ENCODE peak calls at places on chromosomes 13 and 19, in seven cellular contexts. One of them, this sample, is unnamed.
A peak's percentile ranks its signal among the peaks of the same experiment; 100 is the strongest.

GRCh38 chr19:33384983-33385382 is 11.5 kb downstream of the CEBPG start:
- DNase-seq in body of pancreas: no peak
- DNase-seq in esophagus squamous epithelium: no peak
- DNase-seq in GM12892: no peak
- DNase-seq in lower leg skin: no peak
- DNase-seq in uterus: no peak
- DNase-seq in IMR-90: no peak
- DNase-seq in this sample: no peak

GRCh38 chr13:113759525-113760137 is 605 bp downstream of the TMEM255B start:
- DNase-seq in body of pancreas: no peak
- DNase-seq in lower leg skin: peak; percentile 89
- DNase-seq in esophagus squamous epithelium: no peak
- DNase-seq in GM12892: no peak
- DNase-seq in uterus: peak; percentile 22
- DNase-seq in IMR-90: peak; percentile 9
- DNase-seq in this sample: no peak

GRCh38 chr13:39536906-39537305 is 66.1 kb downstream of the LHFPL6 start:
- DNase-seq in GM12892: no peak
- DNase-seq in uterus: no peak
- DNase-seq in lower leg skin: no peak
- DNase-seq in IMR-90: no peak
- DNase-seq in esophagus squamous epithelium: no peak
- DNase-seq in body of pancreas: no peak
- DNase-seq in this sample: no peak

GRCh38 chr13:24911135-24911524 is 147.2 kb downstream of the RNF17 start:
- DNase-seq in lower leg skin: no peak
- DNase-seq in esophagus squamous epithelium: no peak
- DNase-seq in IMR-90: peak; percentile 74
- DNase-seq in uterus: no peak
- DNase-seq in GM12892: no peak
- DNase-seq in body of pancreas: no peak
- DNase-seq in this sample: peak; percentile 73

GRCh38 chr13:108427355-108427754 is 157.8 kb downstream of the TNFSF13B start:
- DNase-seq in body of pancreas: no peak
- DNase-seq in GM12892: no peak
- DNase-seq in esophagus squamous epithelium: no peak
- DNase-seq in uterus: no peak
- DNase-seq in IMR-90: no peak
- DNase-seq in lower leg skin: no peak
- DNase-seq in this sample: no peak

GRCh38 chr13:44715287-44716224 is 139.4 kb upstream of the TSC22D1 start:
- DNase-seq in lower leg skin: peak; percentile 43
- DNase-seq in IMR-90: no peak
- DNase-seq in esophagus squamous epithelium: no peak
- DNase-seq in GM12892: no peak
- DNase-seq in body of pancreas: no peak
- DNase-seq in uterus: no peak
- DNase-seq in this sample: no peak

GRCh38 chr13:46469064-46469463 is 82.0 kb upstream of the RUBCNL start:
- DNase-seq in IMR-90: no peak
- DNase-seq in GM12892: no peak
- DNase-seq in esophagus squamous epithelium: no peak
- DNase-seq in uterus: no peak
- DNase-seq in body of pancreas: no peak
- DNase-seq in lower leg skin: no peak
- DNase-seq in this sample: no peak

GRCh38 chr13:59915252-59915651 is 248.5 kb downstream of the DIAPH3 start:
- DNase-seq in esophagus squamous epithelium: no peak
- DNase-seq in body of pancreas: no peak
- DNase-seq in lower leg skin: no peak
- DNase-seq in IMR-90: no peak
- DNase-seq in uterus: no peak
- DNase-seq in GM12892: no peak
- DNase-seq in this sample: no peak

GRCh38 chr13:20144141-20144850 is 16.6 kb downstream of the GJA3 start:
- DNase-seq in esophagus squamous epithelium: no peak
- DNase-seq in GM12892: no peak
- DNase-seq in lower leg skin: no peak
- DNase-seq in uterus: no peak
- DNase-seq in body of pancreas: no peak
- DNase-seq in IMR-90: no peak
- DNase-seq in this sample: no peak

GRCh38 chr13:112350300-112350699 is 25.9 kb upstream of the SPACA7 start:
- DNase-seq in lower leg skin: no peak
- DNase-seq in body of pancreas: no peak
- DNase-seq in uterus: no peak
- DNase-seq in esophagus squamous epithelium: no peak
- DNase-seq in GM12892: no peak
- DNase-seq in IMR-90: no peak
- DNase-seq in this sample: no peak

GRCh38 chr13:48175200-48175599 is 57.8 kb upstream of the ITM2B start:
- DNase-seq in IMR-90: no peak
- DNase-seq in GM12892: no peak
- DNase-seq in lower leg skin: no peak
- DNase-seq in esophagus squamous epithelium: no peak
- DNase-seq in body of pancreas: no peak
- DNase-seq in uterus: no peak
- DNase-seq in this sample: no peak

GRCh38 chr13:52127783-52128702 is 830 bp downstream of the NEK5 start:
- DNase-seq in uterus: peak; percentile 47
- DNase-seq in esophagus squamous epithelium: no peak
- DNase-seq in IMR-90: peak; percentile 53
- DNase-seq in GM12892: peak; percentile 34
- DNase-seq in lower leg skin: no peak
- DNase-seq in body of pancreas: peak; percentile 70
- DNase-seq in this sample: peak; percentile 79

GRCh38 chr13:25170554-25171107 is 1.5 kb downstream of the AMER2 start:
- DNase-seq in IMR-90: no peak
- DNase-seq in uterus: no peak
- DNase-seq in esophagus squamous epithelium: no peak
- DNase-seq in lower leg skin: no peak
- DNase-seq in GM12892: no peak
- DNase-seq in body of pancreas: no peak
- DNase-seq in this sample: no peak

GRCh38 chr13:33186851-33187250 is 98.7 kb downstream of the STARD13 start:
- DNase-seq in lower leg skin: no peak
- DNase-seq in IMR-90: peak; percentile 89
- DNase-seq in body of pancreas: no peak
- DNase-seq in GM12892: no peak
- DNase-seq in uterus: no peak
- DNase-seq in esophagus squamous epithelium: no peak
- DNase-seq in this sample: no peak

GRCh38 chr19:17902701-17903100 is 30.1 kb upstream of the CCDC124 start:
- DNase-seq in lower leg skin: no peak
- DNase-seq in GM12892: no peak
- DNase-seq in uterus: no peak
- DNase-seq in IMR-90: peak; percentile 50
- DNase-seq in esophagus squamous epithelium: no peak
- DNase-seq in body of pancreas: no peak
- DNase-seq in this sample: no peak

GRCh38 chr13:72390909-72391308 is 336.5 kb downstream of the MZT1 start:
- DNase-seq in esophagus squamous epithelium: no peak
- DNase-seq in IMR-90: no peak
- DNase-seq in body of pancreas: no peak
- DNase-seq in GM12892: no peak
- DNase-seq in uterus: no peak
- DNase-seq in lower leg skin: no peak
- DNase-seq in this sample: no peak

GRCh38 chr13:85095887-85096286 is 703.3 kb downstream of the SLITRK6 start:
- DNase-seq in esophagus squamous epithelium: no peak
- DNase-seq in uterus: no peak
- DNase-seq in lower leg skin: no peak
- DNase-seq in GM12892: no peak
- DNase-seq in body of pancreas: no peak
- DNase-seq in IMR-90: no peak
- DNase-seq in this sample: peak; percentile 51

GRCh38 chr19:1112254-1113208 is 8.7 kb downstream of the GPX4 start:
- DNase-seq in lower leg skin: no peak
- DNase-seq in body of pancreas: peak; percentile 51
- DNase-seq in esophagus squamous epithelium: no peak
- DNase-seq in GM12892: no peak
- DNase-seq in IMR-90: no peak
- DNase-seq in uterus: peak; percentile 72
- DNase-seq in this sample: no peak

DNA sequence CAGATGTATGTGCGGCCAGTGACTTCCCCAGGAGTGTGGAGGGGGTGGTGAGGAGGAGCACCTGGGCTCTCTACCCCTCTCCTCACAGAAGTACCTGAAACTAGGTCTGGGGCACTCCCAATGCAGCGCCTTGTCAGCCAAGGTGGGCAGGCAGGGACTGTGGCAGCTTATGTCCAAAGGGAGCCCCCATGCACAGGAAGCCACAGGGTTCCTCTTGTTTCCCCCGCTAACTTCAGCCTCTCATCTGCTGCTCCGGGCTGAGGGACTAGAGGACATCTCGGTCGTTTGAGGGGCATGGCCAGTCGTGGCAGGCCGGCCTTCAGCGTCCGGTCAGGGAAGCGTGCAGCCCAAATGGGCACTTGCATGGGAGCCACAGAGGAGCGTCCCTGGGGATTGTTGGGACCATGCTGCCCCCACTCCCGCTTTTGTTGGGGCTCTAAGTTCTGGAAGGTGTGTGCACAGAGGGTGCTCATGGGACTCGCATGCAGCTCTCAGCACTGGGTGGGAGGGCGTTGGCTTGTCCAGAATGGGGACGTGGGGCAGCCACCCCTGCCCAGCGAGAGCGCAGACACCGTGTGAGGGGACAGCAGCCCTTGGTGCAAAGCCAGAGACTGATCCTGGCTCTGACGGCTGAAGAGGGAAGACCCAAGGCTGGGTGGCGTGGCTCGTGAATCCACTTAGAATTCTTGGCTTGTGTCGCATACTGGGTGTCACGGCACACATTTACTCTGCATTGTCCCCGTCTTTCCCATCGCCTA is 16.6 kb upstream of the NPAS1 start:
- DNase-seq in lower leg skin: no peak
- DNase-seq in GM12892: no peak
- DNase-seq in esophagus squamous epithelium: no peak
- DNase-seq in body of pancreas: no peak
- DNase-seq in IMR-90: no peak
- DNase-seq in uterus: no peak
- DNase-seq in this sample: no peak
- TF ChIP-seq POLR2A in lower leg skin: no peak
- TF ChIP-seq POLR2A in GM12892: no peak
- TF ChIP-seq POLR2A in esophagus squamous epithelium: no peak
- TF ChIP-seq POLR2A in body of pancreas: no peak
- TF ChIP-seq POLR2A in IMR-90: no peak
- TF ChIP-seq POLR2A in uterus: no peak
- TF ChIP-seq POLR2A in this sample: no peak

GRCh38 chr19:48964205-48965032 is 690 bp upstream of the FTL start:
- DNase-seq in GM12892: no peak
- DNase-seq in esophagus squamous epithelium: no peak
- DNase-seq in body of pancreas: no peak
- DNase-seq in uterus: no peak
- DNase-seq in lower leg skin: no peak
- DNase-seq in IMR-90: peak; percentile 44
- DNase-seq in this sample: no peak
- TF ChIP-seq POLR2A in GM12892: no peak
- TF ChIP-seq POLR2A in esophagus squamous epithelium: no peak
- TF ChIP-seq POLR2A in body of pancreas: no peak
- TF ChIP-seq POLR2A in uterus: no peak
- TF ChIP-seq POLR2A in lower leg skin: no peak
- TF ChIP-seq POLR2A in IMR-90: no peak
- TF ChIP-seq POLR2A in this sample: peak; percentile 63

GRCh38 chr19:46232938-46233621 is 3.5 kb downstream of the IGFL1 start:
- DNase-seq in body of pancreas: no peak
- DNase-seq in esophagus squamous epithelium: no peak
- DNase-seq in lower leg skin: peak; percentile 72
- DNase-seq in uterus: no peak
- DNase-seq in GM12892: no peak
- DNase-seq in IMR-90: no peak
- DNase-seq in this sample: no peak
- TF ChIP-seq POLR2A in body of pancreas: no peak
- TF ChIP-seq POLR2A in esophagus squamous epithelium: no peak
- TF ChIP-seq POLR2A in lower leg skin: no peak
- TF ChIP-seq POLR2A in uterus: no peak
- TF ChIP-seq POLR2A in GM12892: no peak
- TF ChIP-seq POLR2A in IMR-90: no peak
- TF ChIP-seq POLR2A in this sample: no peak

GRCh38 chr19:41025871-41026270 is 34.8 kb downstream of the CYP2B6 start:
- DNase-seq in GM12892: no peak
- DNase-seq in IMR-90: no peak
- DNase-seq in esophagus squamous epithelium: no peak
- DNase-seq in uterus: no peak
- DNase-seq in lower leg skin: peak; percentile 61
- DNase-seq in body of pancreas: no peak
- DNase-seq in this sample: no peak

GRCh38 chr19:41031926-41032325 is 40.8 kb downstream of the CYP2B6 start:
- DNase-seq in lower leg skin: no peak
- DNase-seq in body of pancreas: no peak
- DNase-seq in esophagus squamous epithelium: no peak
- DNase-seq in GM12892: no peak
- DNase-seq in IMR-90: no peak
- DNase-seq in uterus: no peak
- DNase-seq in this sample: no peak

GRCh38 chr19:41030651-41031050 is 39.6 kb downstream of the CYP2B6 start:
- DNase-seq in esophagus squamous epithelium: no peak
- DNase-seq in lower leg skin: peak; percentile 10
- DNase-seq in uterus: no peak
- DNase-seq in GM12892: no peak
- DNase-seq in body of pancreas: no peak
- DNase-seq in IMR-90: no peak
- DNase-seq in this sample: no peak

GRCh38 chr19:41027273-41027967 is 36.3 kb downstream of the CYP2B6 start:
- DNase-seq in esophagus squamous epithelium: no peak
- DNase-seq in uterus: no peak
- DNase-seq in IMR-90: no peak
- DNase-seq in body of pancreas: no peak
- DNase-seq in lower leg skin: peak; percentile 57
- DNase-seq in GM12892: no peak
- DNase-seq in this sample: no peak

DNA sequence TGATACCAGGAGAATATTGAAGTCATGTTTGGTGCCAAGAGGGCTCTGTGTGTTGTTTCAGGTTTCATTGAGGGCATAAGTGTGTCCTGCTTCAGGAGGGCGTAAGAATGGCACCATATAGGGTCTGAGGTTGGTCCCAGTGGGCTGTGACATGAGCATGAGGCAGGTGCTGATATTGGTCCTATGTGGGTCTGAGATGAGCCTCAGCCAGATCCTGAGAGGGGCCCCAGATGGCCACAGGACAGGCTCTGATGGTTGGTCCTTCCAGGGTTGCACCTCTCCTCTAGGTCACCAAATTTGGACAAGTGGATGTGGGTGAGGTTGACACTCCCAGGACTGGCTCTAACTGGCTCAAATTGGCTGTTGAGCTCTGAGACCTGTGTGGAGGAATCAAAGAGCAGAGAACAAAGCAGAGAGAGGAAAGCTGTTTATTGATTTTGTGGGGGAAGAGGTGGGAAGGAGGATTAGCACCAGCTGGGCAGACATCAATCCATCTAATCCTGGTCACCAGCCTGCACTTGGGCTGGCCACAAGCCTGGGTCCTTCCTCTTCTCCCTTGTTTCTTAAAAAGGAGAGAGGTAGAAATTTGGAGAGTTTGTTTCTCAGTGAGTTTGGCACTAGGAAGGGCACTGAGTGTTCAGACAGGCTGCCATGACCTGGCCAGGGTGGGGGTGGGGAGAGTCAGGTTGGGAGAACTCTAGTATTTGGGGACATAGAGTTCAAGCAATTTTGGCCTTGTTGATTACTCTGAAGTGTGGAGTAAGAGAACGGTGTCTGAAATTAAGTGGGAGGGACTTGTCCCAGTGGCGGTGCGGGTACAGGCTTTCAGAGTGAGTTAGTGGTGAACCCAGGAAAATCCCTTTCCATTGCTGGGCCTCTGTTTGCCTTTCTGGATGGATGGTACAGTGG is 38.7 kb downstream of the CYP2B6 start:
- DNase-seq in GM12892: no peak
- DNase-seq in body of pancreas: no peak
- DNase-seq in IMR-90: no peak
- DNase-seq in uterus: no peak
- DNase-seq in lower leg skin: peak; percentile 58
- DNase-seq in esophagus squamous epithelium: no peak
- DNase-seq in this sample: no peak
- TF ChIP-seq POLR2A in GM12892: no peak
- TF ChIP-seq POLR2A in body of pancreas: no peak
- TF ChIP-seq POLR2A in IMR-90: no peak
- TF ChIP-seq POLR2A in uterus: no peak
- TF ChIP-seq POLR2A in lower leg skin: no peak
- TF ChIP-seq POLR2A in esophagus squamous epithelium: no peak
- TF ChIP-seq POLR2A in this sample: no peak